ENCODE peak calls at places on chromosomes 5 and 9, in nine cellular contexts. I is HCT116, M is ovary, P is transverse colon, E is endothelial cell of umbilical vein, Z is body of pancreas, V is sigmoid colon, H is uterus, G is K562. O is an unnamed sample.

GRCh38 chr9:33225319-33226152 is 14.4 kb upstream of the SPINK4 start:
- DNase-seq in G (peak; percentile 76), Z (peak; percentile 73), M (peak; percentile 72), V (no peak), P (peak; percentile 81), I (peak; percentile 68), H (peak; percentile 64), E (peak; percentile 91), O (peak; percentile 90)

GRCh38 chr9:5453673-5454072 is 3.3 kb downstream of the CD274 start:
- DNase-seq in E (no peak), V (no peak), I (no peak), M (no peak), G (no peak), H (no peak), Z (no peak), P (no peak), O (no peak)

GRCh38 chr9:34994429-34995287 is 5.1 kb downstream of the DNAJB5 start:
- DNase-seq in G (peak; percentile 59), I (peak; percentile 29), V (no peak), P (peak; percentile 43), M (no peak), H (peak; percentile 50), Z (peak; percentile 57), E (peak; percentile 64), O (no peak)

GRCh38 chr9:121285835-121286687 is 18.1 kb downstream of the GSN start:
- DNase-seq in I (peak; percentile 64), Z (peak; percentile 45), H (peak; percentile 67), M (peak; percentile 67), V (peak; percentile 93), G (peak; percentile 49), E (peak; percentile 96), P (peak; percentile 63), O (peak; percentile 63)

GRCh38 chr5:38783011-38783551 is 62.7 kb upstream of the OSMR start:
- DNase-seq in H (no peak), I (no peak), E (peak; percentile 97), P (no peak), G (no peak), V (no peak), Z (no peak), M (no peak), O (no peak)

GRCh38 chr5:137250421-137250820 is 248.7 kb downstream of the SPOCK1 start:
- DNase-seq in G (no peak), M (no peak), V (no peak), Z (no peak), E (no peak), H (no peak), P (no peak), I (no peak), O (no peak)

GRCh38 chr5:177997846-177998245 is 1.8 kb upstream of the PROP1 start:
- DNase-seq in H (no peak), V (no peak), G (no peak), E (no peak), Z (no peak), P (no peak), I (no peak), M (no peak), O (no peak)

GRCh38 chr5:157303667-157304327 is 37.9 kb downstream of the CYFIP2 start:
- DNase-seq in E (no peak), G (peak; percentile 39), P (no peak), M (no peak), V (no peak), H (no peak), I (no peak), Z (peak; percentile 27), O (no peak)

GRCh38 chr5:137629646-137630045 is 106.2 kb downstream of the KLHL3 start:
- DNase-seq in H (no peak), M (no peak), V (no peak), P (no peak), I (peak; percentile 51), G (peak; percentile 64), Z (no peak), E (peak; percentile 60), O (no peak)

GRCh38 chr9:82104252-82104651 is 115.7 kb downstream of the SPATA31D1 start:
- DNase-seq in P (no peak), V (no peak), Z (no peak), H (no peak), I (no peak), E (no peak), G (no peak), M (no peak), O (no peak)

GRCh38 chr9:128136816-128137793 is 9.6 kb upstream of the PTGES2 start:
- DNase-seq in Z (no peak), H (no peak), I (no peak), G (peak; percentile 51), M (peak; percentile 15), V (no peak), E (no peak), P (no peak), O (peak; percentile 15)

GRCh38 chr5:74149395-74149794 is 491.1 kb downstream of the ENC1 start:
- DNase-seq in I (no peak), E (peak; percentile 81), P (peak; percentile 17), H (peak; percentile 59), Z (peak; percentile 71), V (peak; percentile 72), M (peak; percentile 32), G (no peak), O (no peak)

GRCh38 chr9:18658764-18659705 is 185.1 kb downstream of the ADAMTSL1 start:
- DNase-seq in I (no peak), V (no peak), M (no peak), H (no peak), E (peak; percentile 71), G (no peak), P (no peak), Z (no peak), O (no peak)

GRCh38 chr9:116365056-116365471 is 211.5 kb downstream of the PAPPA start:
- DNase-seq in G (no peak), I (no peak), V (peak; percentile 79), Z (peak; percentile 66), M (peak; percentile 78), E (no peak), P (peak; percentile 24), H (peak; percentile 75), O (no peak)

DNA sequence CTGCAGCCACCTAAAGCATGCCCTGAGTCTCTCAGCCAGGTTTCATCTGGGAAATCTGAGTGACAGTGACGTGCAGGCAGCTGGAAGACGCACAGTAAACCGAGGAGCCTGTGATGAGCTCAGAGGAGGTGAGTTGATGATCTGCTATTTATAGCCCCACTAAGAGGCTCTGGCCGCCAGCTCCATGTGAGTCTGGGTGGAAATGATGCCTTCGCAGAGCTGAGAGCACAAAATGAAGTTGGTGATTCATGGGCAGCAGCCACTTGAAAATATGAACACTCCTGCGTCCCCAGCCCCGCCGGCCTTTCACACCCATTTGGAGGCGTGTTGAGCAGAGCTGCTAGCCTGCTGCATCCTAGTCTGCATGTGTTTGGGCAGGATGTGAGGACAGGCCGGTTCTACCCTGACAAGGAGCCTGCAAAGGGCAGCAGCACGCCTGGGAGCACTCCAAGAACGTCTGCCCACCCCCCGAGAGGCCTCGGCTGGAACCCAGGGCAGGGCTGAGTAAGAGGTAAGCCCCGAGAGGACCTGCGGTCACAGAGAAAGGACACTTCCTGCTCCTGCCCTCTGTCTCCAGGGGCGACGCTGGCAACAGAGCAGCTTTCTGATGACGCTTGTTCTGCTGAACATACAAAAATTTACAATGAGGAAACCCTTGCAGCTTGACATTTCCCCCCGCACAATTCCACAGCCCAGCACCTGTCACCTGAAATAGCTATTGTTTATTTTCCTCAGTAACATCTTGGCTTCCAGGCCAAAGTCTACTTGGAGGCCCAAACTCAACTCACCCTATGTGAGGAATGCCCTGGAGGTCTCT is 25.1 kb upstream of the CDKN2AIPNL start:
- DNase-seq in Z (peak; percentile 86), H (peak; percentile 54), G (peak; percentile 14), I (no peak), E (peak; percentile 69), M (no peak), V (peak; percentile 82), P (peak; percentile 86), O (peak; percentile 86)
- H3K4me3 ChIP-seq in Z (no peak overlapping the region), H (no peak overlapping the region), G (no peak overlapping the region), I (no peak overlapping the region), E (no peak overlapping the region), M (no peak overlapping the region), V (no peak overlapping the region), P (peak overlapping the region; percentile 10), O (peak overlapping the region; percentile 10)

GRCh38 chr5:126419102-126419501 is 4.1 kb upstream of the GRAMD2B start:
- DNase-seq in I (no peak), H (no peak), M (no peak), Z (no peak), P (no peak), V (no peak), G (no peak), E (no peak), O (no peak)

GRCh38 chr5:126428421-126428820 is 5.2 kb downstream of the GRAMD2B start:
- DNase-seq in H (no peak), V (no peak), E (no peak), G (no peak), Z (no peak), P (no peak), M (no peak), I (no peak), O (no peak)

GRCh38 chr5:126422994-126423788 is at the start of gene GRAMD2B:
- DNase-seq in Z (peak; percentile 89), M (peak; percentile 86), H (peak; percentile 87), G (peak; percentile 43), P (peak; percentile 86), V (peak; percentile 94), E (peak; percentile 82), I (peak; percentile 83), O (peak; percentile 85)
- TF ChIP-seq POLR2A in Z (peak; percentile 29), M (peak; percentile 89), H (peak; percentile 95), G (peak; percentile 41), P (peak; percentile 75), V (peak; percentile 90), E (no peak), I (peak; percentile 53), O (no peak)

GRCh38 chr5:32283539-32284377 is 29.0 kb downstream of the MTMR12 start:
- DNase-seq in P (no peak), E (peak; percentile 55), I (no peak), Z (no peak), H (no peak), M (no peak), G (no peak), V (no peak), O (no peak)

GRCh38 chr5:32285489-32286138 is 27.1 kb downstream of the MTMR12 start:
- DNase-seq in G (peak; percentile 79), Z (peak; percentile 29), H (no peak), M (no peak), I (no peak), V (no peak), P (no peak), E (no peak), O (no peak)

GRCh38 chr5:32282633-32283032 is 30.1 kb downstream of the MTMR12 start:
- DNase-seq in Z (no peak), P (no peak), H (no peak), V (no peak), I (no peak), M (no peak), E (no peak), G (no peak), O (no peak)

GRCh38 chr5:32280656-32281081 is 32.1 kb downstream of the MTMR12 start:
- DNase-seq in H (no peak), P (no peak), M (no peak), G (no peak), Z (no peak), I (no peak), V (no peak), E (no peak), O (no peak)

GRCh38 chr5:32283061-32283460 is 29.7 kb downstream of the MTMR12 start:
- DNase-seq in Z (no peak), M (no peak), H (no peak), E (no peak), P (no peak), G (no peak), I (no peak), V (no peak), O (no peak)
- H3K4me1 ChIP-seq in Z (peaks cover 66% of the 10 kb centered on the region), M (peaks cover 5% of the 10 kb centered on the region), H (no peaks in the 10 kb centered on the region), E (peaks cover 14% of the 10 kb centered on the region), P (peaks cover 6% of the 10 kb centered on the region), G (peaks cover 30% of the 10 kb centered on the region), I (peaks cover 11% of the 10 kb centered on the region), V (peaks cover 5% of the 10 kb centered on the region), O (peaks cover under 1% of the 10 kb centered on the region)

GRCh38 chr5:14148483-14148882 is 5.3 kb downstream of the TRIO start:
- DNase-seq in Z (no peak), P (no peak), H (no peak), I (no peak), M (no peak), V (no peak), E (no peak), G (no peak), O (no peak)
- H3K4me3 ChIP-seq in Z (no peak overlapping the region), P (no peak overlapping the region), H (no peak overlapping the region), I (no peak overlapping the region), M (no peak overlapping the region), V (no peak overlapping the region), E (no peak overlapping the region), G (no peak overlapping the region), O (no peak overlapping the region)

O was measured in Peyer's patch.